ENCODE peak calls at places on chromosomes 7 and 10, in four cellular contexts. One of them, this sample, is unnamed.
A peak's percentile ranks its signal among the peaks of the same experiment; 100 is the strongest.

GRCh38 chr10:35035641-35036040 is 54.5 kb downstream of the CUL2 start:
- DNase-seq in cardiac muscle cell: no peak
- DNase-seq in neural progenitor cell: no peak
- DNase-seq in body of pancreas: no peak
- DNase-seq in this sample: no peak

GRCh38 chr10:26879744-26880143 is 19.0 kb upstream of the ABI1 start:
- DNase-seq in body of pancreas: peak; percentile 62
- DNase-seq in neural progenitor cell: no peak
- DNase-seq in cardiac muscle cell: peak; percentile 16
- DNase-seq in this sample: no peak

GRCh38 chr10:132464256-132465192 is 67.5 kb downstream of the PWWP2B start:
- DNase-seq in neural progenitor cell: no peak
- DNase-seq in body of pancreas: no peak
- DNase-seq in cardiac muscle cell: peak; percentile 81
- DNase-seq in this sample: no peak

GRCh38 chr10:111999205-111999914 is 184.2 kb downstream of the GPAM start:
- DNase-seq in cardiac muscle cell: no peak
- DNase-seq in body of pancreas: no peak
- DNase-seq in neural progenitor cell: peak; percentile 72
- DNase-seq in this sample: no peak

GRCh38 chr10:99429521-99430095 is 816 bp downstream of the GOT1 start:
- DNase-seq in cardiac muscle cell: no peak
- DNase-seq in neural progenitor cell: no peak
- DNase-seq in body of pancreas: no peak
- DNase-seq in this sample: no peak

GRCh38 chr10:105063796-105064195 is 422.7 kb downstream of the SORCS3 start:
- DNase-seq in neural progenitor cell: peak; percentile 80
- DNase-seq in cardiac muscle cell: peak; percentile 64
- DNase-seq in body of pancreas: peak; percentile 73
- DNase-seq in this sample: no peak

GRCh38 chr7:93165447-93165846 is 17.3 kb upstream of the SAMD9L start:
- DNase-seq in body of pancreas: no peak
- DNase-seq in neural progenitor cell: no peak
- DNase-seq in cardiac muscle cell: no peak
- DNase-seq in this sample: no peak

GRCh38 chr10:95290801-95291633 is at the start of gene PDLIM1:
- DNase-seq in cardiac muscle cell: peak; percentile 80
- DNase-seq in neural progenitor cell: peak; percentile 81
- DNase-seq in body of pancreas: peak; percentile 82
- DNase-seq in this sample: peak; percentile 28

GRCh38 chr7:120259382-120259781 is 13.6 kb upstream of the KCND2 start:
- DNase-seq in body of pancreas: no peak
- DNase-seq in neural progenitor cell: no peak
- DNase-seq in cardiac muscle cell: no peak
- DNase-seq in this sample: no peak

GRCh38 chr10:97718659-97719142 is 5.2 kb downstream of the MARVELD1 start:
- DNase-seq in body of pancreas: peak; percentile 74
- DNase-seq in cardiac muscle cell: no peak
- DNase-seq in neural progenitor cell: peak; percentile 48
- DNase-seq in this sample: no peak

GRCh38 chr7:108030536-108030935 is 27.6 kb upstream of the LAMB1 start:
- DNase-seq in cardiac muscle cell: no peak
- DNase-seq in neural progenitor cell: no peak
- DNase-seq in body of pancreas: no peak
- DNase-seq in this sample: no peak

GRCh38 chr10:9331583-9332008 is 1277.1 kb downstream of the GATA3 start:
- DNase-seq in neural progenitor cell: peak; percentile 49
- DNase-seq in cardiac muscle cell: peak; percentile 81
- DNase-seq in body of pancreas: no peak
- DNase-seq in this sample: no peak

GRCh38 chr7:11228515-11228914 is 254.8 kb downstream of the PHF14 start:
- DNase-seq in cardiac muscle cell: no peak
- DNase-seq in body of pancreas: peak; percentile 53
- DNase-seq in neural progenitor cell: no peak
- DNase-seq in this sample: no peak

GRCh38 chr7:133846203-133846945 is 280.8 kb upstream of the LRGUK start:
- DNase-seq in cardiac muscle cell: no peak
- DNase-seq in body of pancreas: no peak
- DNase-seq in neural progenitor cell: peak; percentile 14
- DNase-seq in this sample: no peak

GRCh38 chr7:101782886-101783285 is 34.5 kb upstream of the CUX1 start:
- DNase-seq in body of pancreas: no peak
- DNase-seq in neural progenitor cell: no peak
- DNase-seq in cardiac muscle cell: no peak
- DNase-seq in this sample: no peak

GRCh38 chr7:3722396-3722846 is 421.4 kb downstream of the SDK1 start:
- DNase-seq in cardiac muscle cell: peak; percentile 74
- DNase-seq in body of pancreas: no peak
- DNase-seq in neural progenitor cell: peak; percentile 85
- DNase-seq in this sample: no peak

GRCh38 chr10:43075612-43076003 is 1.3 kb upstream of the RET start:
- DNase-seq in cardiac muscle cell: no peak
- DNase-seq in neural progenitor cell: peak; percentile 39
- DNase-seq in body of pancreas: no peak
- DNase-seq in this sample: no peak

GRCh38 chr10:118922226-118922625 is 107.3 kb upstream of the NANOS1 start:
- DNase-seq in cardiac muscle cell: no peak
- DNase-seq in neural progenitor cell: no peak
- DNase-seq in body of pancreas: no peak
- DNase-seq in this sample: no peak

GRCh38 chr10:24209946-24210491 is 1.1 kb downstream of the KIAA1217 start:
- DNase-seq in cardiac muscle cell: no peak
- DNase-seq in body of pancreas: no peak
- DNase-seq in neural progenitor cell: no peak
- DNase-seq in this sample: no peak

GRCh38 chr10:126839094-126839761 is 66.0 kb upstream of the DOCK1 start:
- DNase-seq in body of pancreas: peak; percentile 58
- DNase-seq in cardiac muscle cell: no peak
- DNase-seq in neural progenitor cell: no peak
- DNase-seq in this sample: no peak

GRCh38 chr10:6208781-6209235 is 6.1 kb downstream of the PFKFB3 start:
- DNase-seq in neural progenitor cell: no peak
- DNase-seq in body of pancreas: no peak
- DNase-seq in cardiac muscle cell: no peak
- DNase-seq in this sample: no peak

GRCh38 chr7:29319719-29320521 is 125.3 kb downstream of the CHN2 start:
- DNase-seq in body of pancreas: no peak
- DNase-seq in cardiac muscle cell: no peak
- DNase-seq in neural progenitor cell: no peak
- DNase-seq in this sample: no peak

GRCh38 chr10:14240253-14241189 is 90.2 kb downstream of the FRMD4A start:
- DNase-seq in cardiac muscle cell: no peak
- DNase-seq in body of pancreas: no peak
- DNase-seq in neural progenitor cell: peak; percentile 48
- DNase-seq in this sample: no peak

GRCh38 chr10:72692897-72693598 is 1.1 kb downstream of the MCU start:
- DNase-seq in body of pancreas: no peak
- DNase-seq in cardiac muscle cell: peak; percentile 19
- DNase-seq in neural progenitor cell: peak; percentile 34
- DNase-seq in this sample: no peak

GRCh38 chr10:17229016-17229716 is 1.1 kb downstream of the VIM start:
- DNase-seq in cardiac muscle cell: peak; percentile 91
- DNase-seq in neural progenitor cell: peak; percentile 89
- DNase-seq in body of pancreas: peak; percentile 67
- DNase-seq in this sample: peak; percentile 71

GRCh38 chr7:33590902-33591301 is 314.4 kb upstream of the BMPER start:
- DNase-seq in body of pancreas: no peak
- DNase-seq in cardiac muscle cell: no peak
- DNase-seq in neural progenitor cell: no peak
- DNase-seq in this sample: no peak

GRCh38 chr10:81071087-81071796 is 533.5 kb downstream of the SH2D4B start:
- DNase-seq in neural progenitor cell: no peak
- DNase-seq in cardiac muscle cell: no peak
- DNase-seq in body of pancreas: no peak
- DNase-seq in this sample: no peak

GRCh38 chr7:44894881-44895600 is 9.7 kb upstream of the PURB start:
- DNase-seq in cardiac muscle cell: no peak
- DNase-seq in neural progenitor cell: no peak
- DNase-seq in body of pancreas: no peak
- DNase-seq in this sample: no peak

GRCh38 chr7:96061844-96062243 is 260.1 kb downstream of the SLC25A13 start:
- DNase-seq in cardiac muscle cell: no peak
- DNase-seq in neural progenitor cell: no peak
- DNase-seq in body of pancreas: no peak
- DNase-seq in this sample: no peak

GRCh38 chr7:92255308-92255707 is 9.5 kb downstream of the ANKIB1 start:
- DNase-seq in neural progenitor cell: no peak
- DNase-seq in cardiac muscle cell: no peak
- DNase-seq in body of pancreas: no peak
- DNase-seq in this sample: no peak

GRCh38 chr7:87347207-87347606 is 1.7 kb downstream of the CROT start:
- DNase-seq in body of pancreas: no peak
- DNase-seq in cardiac muscle cell: no peak
- DNase-seq in neural progenitor cell: no peak
- DNase-seq in this sample: no peak

GRCh38 chr7:80779456-80779855 is 139.4 kb downstream of the SEMA3C start:
- DNase-seq in cardiac muscle cell: no peak
- DNase-seq in body of pancreas: no peak
- DNase-seq in neural progenitor cell: no peak
- DNase-seq in this sample: no peak

DNA sequence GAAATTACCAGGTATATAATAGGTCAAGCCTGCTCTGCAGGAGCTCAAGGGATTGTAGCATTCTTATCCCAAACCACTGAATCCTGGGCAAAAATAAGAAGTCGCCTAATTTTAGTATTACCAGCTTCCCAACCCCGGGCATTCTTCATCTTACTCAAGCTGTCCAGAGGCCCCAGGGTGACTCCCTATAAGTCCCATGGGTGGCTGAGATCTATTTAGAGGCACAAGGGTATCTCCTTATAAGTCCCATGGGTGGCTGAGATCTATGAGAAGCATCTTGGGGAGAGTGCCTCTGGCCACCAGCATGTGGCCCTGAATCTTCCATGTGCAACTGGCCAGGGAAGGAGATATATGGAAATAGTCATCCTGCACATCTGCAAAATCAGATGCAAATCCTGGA is 38.9 kb downstream of the PRSS2 start:
- DNase-seq in neural progenitor cell: no peak
- DNase-seq in body of pancreas: no peak
- DNase-seq in cardiac muscle cell: no peak
- DNase-seq in this sample: peak; percentile 45
- H3K4me1 ChIP-seq in neural progenitor cell: no peaks in the 10 kb centered on the region
- H3K4me1 ChIP-seq in body of pancreas: peaks cover 3% of the 10 kb centered on the region
- H3K4me1 ChIP-seq in cardiac muscle cell: no peaks in the 10 kb centered on the region
- H3K4me1 ChIP-seq in this sample: peaks cover 90% of the 10 kb centered on the region

DNA sequence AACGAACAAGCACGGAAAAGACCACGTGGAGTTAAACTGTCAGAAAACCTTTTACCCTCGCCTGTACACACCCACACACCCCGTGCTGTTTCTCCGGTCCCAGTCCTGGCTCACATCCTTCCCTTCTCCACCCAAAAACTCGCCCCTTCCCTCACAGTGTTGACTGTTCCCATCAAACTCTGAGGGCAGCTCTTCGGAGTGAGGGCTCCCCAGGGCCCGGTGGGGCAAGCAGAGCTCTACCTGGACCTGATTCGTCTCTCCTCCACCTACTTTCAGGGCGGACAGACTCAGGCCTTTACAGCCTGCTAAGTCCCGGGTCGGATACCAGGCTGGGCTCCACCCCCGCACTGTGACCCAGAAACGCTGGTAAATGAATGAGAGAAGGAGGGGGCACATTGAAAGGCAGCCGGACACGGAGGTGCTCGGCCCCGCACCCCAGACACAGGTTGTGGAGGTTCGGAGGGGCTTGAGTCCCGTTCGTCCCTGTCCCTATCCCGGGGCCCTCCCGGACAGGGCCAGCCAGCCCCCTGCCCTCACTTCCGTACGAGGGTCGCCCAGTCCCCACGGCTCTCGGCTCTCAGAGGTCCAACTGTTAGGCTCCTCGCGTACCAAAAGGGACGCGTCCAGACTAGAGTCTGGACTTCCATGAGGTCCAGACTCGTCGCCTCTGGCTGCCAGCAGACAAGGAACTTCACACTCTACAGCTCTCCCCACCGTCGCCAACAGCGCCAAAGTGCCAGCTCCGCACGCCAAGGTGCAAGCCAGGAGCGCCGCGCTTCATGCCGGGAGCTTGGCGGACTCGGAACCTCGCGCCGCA is 31.7 kb upstream of the ASL start:
- DNase-seq in body of pancreas: peak; percentile 77
- DNase-seq in cardiac muscle cell: peak; percentile 52
- DNase-seq in neural progenitor cell: peak; percentile 73
- DNase-seq in this sample: no peak
- H3K4me3 ChIP-seq in body of pancreas: peak overlapping the region; percentile 33
- H3K4me3 ChIP-seq in cardiac muscle cell: peak overlapping the region; percentile 23
- H3K4me3 ChIP-seq in neural progenitor cell: peak overlapping the region; percentile 51
- H3K4me3 ChIP-seq in this sample: peak overlapping the region; percentile 51

GRCh38 chr7:55178863-55179773 is 160.3 kb downstream of the EGFR start:
- DNase-seq in neural progenitor cell: no peak
- DNase-seq in cardiac muscle cell: peak; percentile 4
- DNase-seq in body of pancreas: no peak
- DNase-seq in this sample: no peak
- H3K36me3 ChIP-seq in neural progenitor cell: no peaks in the 10 kb centered on the region
- H3K36me3 ChIP-seq in cardiac muscle cell: no peaks in the 10 kb centered on the region
- H3K36me3 ChIP-seq in body of pancreas: no peaks in the 10 kb centered on the region
- H3K36me3 ChIP-seq in this sample: no peaks in the 10 kb centered on the region

DNA sequence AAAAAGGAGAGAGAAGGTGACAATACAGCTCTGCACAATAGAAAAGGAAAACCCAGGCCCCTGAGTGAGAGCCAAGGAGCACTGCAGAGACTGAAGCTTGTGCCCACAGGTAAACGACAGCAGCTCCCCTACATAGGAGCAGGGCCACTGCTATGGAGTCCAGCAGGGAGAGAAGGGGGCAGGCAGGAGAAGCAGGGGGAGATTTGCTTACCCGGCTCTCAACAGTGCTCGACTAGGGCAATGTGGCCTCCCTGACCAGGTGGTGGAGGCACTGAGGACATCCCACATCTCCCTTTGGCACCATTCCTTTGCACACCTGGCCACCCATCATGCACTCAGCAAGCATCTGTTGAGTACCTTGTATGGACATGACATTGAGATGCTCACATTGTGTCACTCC is 153.0 kb downstream of the EVX1 start:
- DNase-seq in body of pancreas: no peak
- DNase-seq in cardiac muscle cell: no peak
- DNase-seq in neural progenitor cell: no peak
- DNase-seq in this sample: no peak
- H3K4me1 ChIP-seq in body of pancreas: no peaks in the 10 kb centered on the region
- H3K4me1 ChIP-seq in cardiac muscle cell: no peaks in the 10 kb centered on the region
- H3K4me1 ChIP-seq in neural progenitor cell: no peaks in the 10 kb centered on the region
- H3K4me1 ChIP-seq in this sample: no peaks in the 10 kb centered on the region

DNA sequence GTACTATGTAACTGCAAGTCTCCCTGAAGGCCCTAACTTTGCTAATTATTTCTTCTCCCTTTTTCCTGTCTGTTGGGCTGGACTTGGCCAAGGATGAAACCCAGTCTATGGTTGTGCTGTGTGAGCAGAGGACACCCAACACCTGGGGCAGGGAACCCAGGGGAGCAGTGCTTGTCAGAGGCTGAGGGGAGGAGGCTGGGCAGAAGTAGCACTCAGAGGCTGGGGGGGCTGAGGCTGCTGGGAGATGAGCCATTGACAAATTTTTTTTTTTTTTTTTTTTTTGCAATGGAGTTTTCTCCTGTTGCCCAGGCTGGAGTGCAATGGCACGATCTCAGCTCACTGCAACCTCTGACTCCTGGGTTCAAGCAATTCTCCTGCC is 28.5 kb downstream of the TRIM8 start:
- DNase-seq in cardiac muscle cell: no peak
- DNase-seq in neural progenitor cell: no peak
- DNase-seq in body of pancreas: no peak
- DNase-seq in this sample: no peak
- H3K4me3 ChIP-seq in cardiac muscle cell: no peak overlapping the region
- H3K4me3 ChIP-seq in neural progenitor cell: no peak overlapping the region
- H3K4me3 ChIP-seq in body of pancreas: no peak overlapping the region
- H3K4me3 ChIP-seq in this sample: no peak overlapping the region